ENCODE peak calls at places on chromosome 6, in five cellular contexts. L is hepatocyte, N is neuronal stem cell, W is GM23338, P is HCT116. V is an unnamed sample. For H3K4me1 and H3K27me3, the result is how much of the 10 kb centered on the place peaks cover.

GRCh38 chr6:160327981-160328380 is 20.2 kb upstream of the SLC22A3 start:
- DNase-seq in L (no peak), N (no peak), W (no peak), P (no peak), V (no peak)

GRCh38 chr6:13005994-13006393 is 289.4 kb downstream of the PHACTR1 start:
- DNase-seq in L (no peak), N (no peak), W (no peak), P (no peak), V (no peak)

GRCh38 chr6:25645916-25646315 is 6.1 kb upstream of the SCGN start:
- DNase-seq in L (no peak), N (no peak), W (no peak), P (no peak), V (no peak)

GRCh38 chr6:37547564-37548061 is 47.9 kb upstream of the CCDC167 start:
- DNase-seq in L (peak), N (no peak), W (no peak), P (no peak), V (peak)

GRCh38 chr6:135212020-135212806 is 31.1 kb downstream of the MYB start:
- DNase-seq in L (no peak), N (no peak), W (no peak), P (no peak), V (peak)

GRCh38 chr6:15504581-15505350 is 158.1 kb downstream of the DTNBP1 start:
- DNase-seq in L (peak), N (no peak), W (no peak), P (no peak), V (peak)

GRCh38 chr6:166567107-166567506 is 19.4 kb downstream of the RAMACL start:
- DNase-seq in L (peak), N (no peak), W (no peak), P (no peak), V (peak)

GRCh38 chr6:166971271-166971670 is 14.9 kb upstream of the RNASET2 start:
- DNase-seq in L (no peak), N (no peak), W (no peak), P (no peak), V (no peak)

GRCh38 chr6:23454090-23454998 is 671.7 kb upstream of the NRSN1 start:
- DNase-seq in L (no peak), N (no peak), W (no peak), P (no peak), V (peak)

GRCh38 chr6:30124391-30124790 is 11.5 kb upstream of the TRIM31 start:
- DNase-seq in L (no peak), N (no peak), W (no peak), P (no peak), V (no peak)

GRCh38 chr6:166341464-166341863 is 881 bp downstream of the SFT2D1 start:
- DNase-seq in L (no peak), N (no peak), W (no peak), P (no peak), V (no peak)

GRCh38 chr6:150607044-150607650 is 7.5 kb downstream of the PLEKHG1 start:
- DNase-seq in L (no peak), N (no peak), W (no peak), P (no peak), V (no peak)

GRCh38 chr6:110190726-110191125 is 10.5 kb downstream of the CDC40 start:
- DNase-seq in L (no peak), N (no peak), W (no peak), P (no peak), V (no peak)

GRCh38 chr6:66189915-66190314 is 482.9 kb upstream of the EYS start:
- DNase-seq in L (no peak), N (no peak), W (no peak), P (no peak), V (no peak)

GRCh38 chr6:95413789-95414188 is 163.5 kb upstream of the MANEA start:
- DNase-seq in L (no peak), N (no peak), W (peak), P (no peak), V (no peak)

GRCh38 chr6:137271245-137272183 is 52.3 kb upstream of the IFNGR1 start:
- DNase-seq in L (peak), N (peak), W (peak), P (peak), V (peak)

GRCh38 chr6:101961357-101961756 is 567.8 kb downstream of the GRIK2 start:
- DNase-seq in L (no peak), N (no peak), W (peak), P (no peak), V (no peak)

GRCh38 chr6:33454009-33454946 is at the start of gene ZBTB9:
- DNase-seq in L (peak), N (peak), W (peak), P (peak), V (peak)

GRCh38 chr6:33451606-33452005 is 2.8 kb upstream of the ZBTB9 start:
- DNase-seq in L (no peak), N (no peak), W (no peak), P (no peak), V (no peak)

GRCh38 chr6:33452496-33452895 is 1.9 kb upstream of the ZBTB9 start:
- DNase-seq in L (no peak), N (no peak), W (no peak), P (no peak), V (no peak)

GRCh38 chr6:33455051-33455450 is 675 bp downstream of the ZBTB9 start:
- DNase-seq in L (no peak), N (no peak), W (no peak), P (no peak), V (no peak)

GRCh38 chr6:33453361-33454008 is 891 bp upstream of the ZBTB9 start:
- DNase-seq in L (no peak), N (no peak), W (no peak), P (no peak), V (no peak)
- H3K4me1 ChIP-seq in L (under half), N (under half), W (under half), P (under half), V (under half)

DNA sequence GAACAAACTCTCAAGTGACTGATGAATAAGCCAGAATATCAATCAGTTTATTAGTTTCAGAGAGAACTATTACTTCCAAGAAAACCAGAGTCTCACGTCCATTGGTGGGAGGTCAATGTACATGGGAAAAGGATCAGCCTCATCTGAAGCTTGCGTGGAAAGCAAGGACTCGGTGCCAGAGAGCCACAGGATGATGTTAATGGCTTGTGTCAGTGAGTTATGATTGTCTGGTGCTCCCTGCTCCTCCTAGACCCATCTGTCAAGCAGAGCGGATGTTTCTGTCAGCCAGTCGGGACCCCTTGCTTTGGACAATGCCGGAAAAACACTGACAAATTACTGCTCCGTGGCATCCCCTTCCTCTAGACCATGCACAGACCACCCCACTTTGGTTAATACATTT is 52.1 kb downstream of the UNC5CL start:
- DNase-seq in L (no peak), N (no peak), W (no peak), P (no peak), V (no peak)
- H2AFZ ChIP-seq in L (no peak), N (no peak), W (no peak), P (no peak), V (no peak)

DNA sequence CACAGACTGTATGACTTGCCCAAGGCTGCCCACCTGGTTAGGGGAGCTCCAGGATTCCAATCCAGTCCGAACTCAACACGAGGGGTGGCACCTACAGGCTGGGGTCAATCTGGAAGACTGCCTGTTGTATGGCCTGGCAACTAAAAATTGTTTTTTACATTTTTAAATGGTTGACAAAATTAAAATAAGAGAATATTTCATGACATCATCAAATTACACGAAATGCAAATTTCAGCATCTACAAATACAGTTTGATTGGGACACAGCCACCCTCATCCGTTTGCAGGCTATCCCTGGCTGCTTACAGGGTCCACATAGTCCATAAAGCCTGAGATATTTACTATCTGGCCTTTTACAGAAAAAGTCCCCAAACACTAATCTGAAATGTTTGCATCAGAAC is 235.9 kb upstream of the GMDS start:
- DNase-seq in L (no peak), N (no peak), W (no peak), P (no peak), V (no peak)
- H3K27me3 ChIP-seq in L (under half), N (under half), W (under half), P (under half), V (under half)

DNA sequence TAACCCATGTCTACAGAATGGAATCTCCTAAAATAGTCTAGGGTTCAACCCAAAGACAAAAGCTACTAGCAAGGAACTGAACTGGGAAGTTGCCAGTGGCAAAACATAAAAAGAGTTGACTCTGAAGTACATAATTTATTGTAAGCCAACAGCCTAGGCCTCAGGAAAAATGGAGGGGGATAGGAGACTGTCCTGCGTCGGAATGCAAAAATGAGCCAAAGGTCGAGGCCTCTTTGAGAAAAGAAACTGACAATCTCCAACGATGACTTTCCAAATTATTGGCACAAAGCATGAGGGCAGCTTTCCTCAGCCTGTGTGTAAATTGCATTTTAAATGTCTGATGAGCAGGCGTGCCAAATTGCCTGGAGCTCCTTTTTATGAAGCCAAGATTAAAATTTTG is 2.1 kb downstream of the COL12A1 start:
- DNase-seq in L (no peak), N (no peak), W (no peak), P (no peak), V (peak)
- H3K4me1 ChIP-seq in L (under half), N (under half), W (under half), P (half or more), V (under half)

GRCh38 chr6:54805077-54805476 is 41.5 kb upstream of the FAM83B start:
- DNase-seq in L (no peak), N (no peak), W (peak), P (no peak), V (no peak)

GRCh38 chr6:54813901-54814300 is 32.7 kb upstream of the FAM83B start:
- DNase-seq in L (no peak), N (no peak), W (no peak), P (no peak), V (no peak)

GRCh38 chr6:54810182-54810581 is 36.4 kb upstream of the FAM83B start:
- DNase-seq in L (no peak), N (no peak), W (no peak), P (no peak), V (no peak)
- H2AFZ ChIP-seq in L (no peak), N (no peak), W (no peak), P (no peak), V (no peak)

GRCh38 chr6:48706310-48706709 is 595.3 kb upstream of the PTCHD4 start:
- DNase-seq in L (no peak), N (no peak), W (no peak), P (no peak), V (no peak)
- H3K27me3 ChIP-seq in L (under half), N (under half), W (under half), P (under half), V (under half)

V was measured in PC-3.